ENCODE peak calls at places on chromosomes 1 and 21, in ten cellular contexts. One of them, this sample, is unnamed.

GRCh38 chr21:41932576-41933258 is 21.1 kb downstream of the C2CD2 start:
- DNase-seq in SK-MEL-5: no peak
- DNase-seq in activated CD8-positive, alpha-beta memory T cell treated with anti-CD3 and anti-CD28 coated beads, Interleukin-2, amount 50 U/mL, for 48 hours: no peak
- DNase-seq in erythroblast: peak
- DNase-seq in A172: peak
- DNase-seq in activated naive CD4-positive, alpha-beta T cell treated with anti-CD3 and anti-CD28 coated beads, Interleukin-2, amount 10 ng/mL, durations not matched to agents 7 days and 5 days: no peak
- DNase-seq in skeletal muscle cell: no peak
- DNase-seq in 8988T: no peak
- DNase-seq in HuH-7.5: no peak
- DNase-seq in GM19239: no peak
- DNase-seq in this sample: no peak

GRCh38 chr1:7454895-7455784 is 316.0 kb upstream of the VAMP3 start:
- DNase-seq in skeletal muscle cell: no peak
- DNase-seq in SK-MEL-5: no peak
- DNase-seq in 8988T: no peak
- DNase-seq in activated naive CD4-positive, alpha-beta T cell treated with anti-CD3 and anti-CD28 coated beads, Interleukin-2, amount 10 ng/mL, durations not matched to agents 7 days and 5 days: no peak
- DNase-seq in erythroblast: no peak
- DNase-seq in HuH-7.5: no peak
- DNase-seq in activated CD8-positive, alpha-beta memory T cell treated with anti-CD3 and anti-CD28 coated beads, Interleukin-2, amount 50 U/mL, for 48 hours: no peak
- DNase-seq in GM19239: no peak
- DNase-seq in A172: no peak
- DNase-seq in this sample: no peak

GRCh38 chr21:38699048-38699447 is 106.7 kb upstream of the ETS2 start:
- DNase-seq in A172: no peak
- DNase-seq in skeletal muscle cell: no peak
- DNase-seq in HuH-7.5: peak
- DNase-seq in erythroblast: no peak
- DNase-seq in GM19239: no peak
- DNase-seq in 8988T: no peak
- DNase-seq in SK-MEL-5: peak
- DNase-seq in activated naive CD4-positive, alpha-beta T cell treated with anti-CD3 and anti-CD28 coated beads, Interleukin-2, amount 10 ng/mL, durations not matched to agents 7 days and 5 days: no peak
- DNase-seq in activated CD8-positive, alpha-beta memory T cell treated with anti-CD3 and anti-CD28 coated beads, Interleukin-2, amount 50 U/mL, for 48 hours: no peak
- DNase-seq in this sample: no peak

GRCh38 chr1:15799004-15799867 is 8.2 kb downstream of the UQCRHL start:
- DNase-seq in HuH-7.5: no peak
- DNase-seq in GM19239: no peak
- DNase-seq in activated CD8-positive, alpha-beta memory T cell treated with anti-CD3 and anti-CD28 coated beads, Interleukin-2, amount 50 U/mL, for 48 hours: no peak
- DNase-seq in erythroblast: no peak
- DNase-seq in skeletal muscle cell: peak
- DNase-seq in 8988T: peak
- DNase-seq in activated naive CD4-positive, alpha-beta T cell treated with anti-CD3 and anti-CD28 coated beads, Interleukin-2, amount 10 ng/mL, durations not matched to agents 7 days and 5 days: no peak
- DNase-seq in SK-MEL-5: peak
- DNase-seq in A172: peak
- DNase-seq in this sample: no peak

GRCh38 chr1:156291226-156292061 is 4.0 kb downstream of the GLMP start:
- DNase-seq in 8988T: peak
- DNase-seq in skeletal muscle cell: peak
- DNase-seq in HuH-7.5: peak
- DNase-seq in erythroblast: peak
- DNase-seq in A172: no peak
- DNase-seq in activated naive CD4-positive, alpha-beta T cell treated with anti-CD3 and anti-CD28 coated beads, Interleukin-2, amount 10 ng/mL, durations not matched to agents 7 days and 5 days: no peak
- DNase-seq in SK-MEL-5: peak
- DNase-seq in activated CD8-positive, alpha-beta memory T cell treated with anti-CD3 and anti-CD28 coated beads, Interleukin-2, amount 50 U/mL, for 48 hours: no peak
- DNase-seq in GM19239: peak
- DNase-seq in this sample: peak

GRCh38 chr1:174996474-174996873 is 3.3 kb upstream of the CACYBP start:
- DNase-seq in activated CD8-positive, alpha-beta memory T cell treated with anti-CD3 and anti-CD28 coated beads, Interleukin-2, amount 50 U/mL, for 48 hours: no peak
- DNase-seq in skeletal muscle cell: no peak
- DNase-seq in A172: peak
- DNase-seq in HuH-7.5: no peak
- DNase-seq in erythroblast: peak
- DNase-seq in activated naive CD4-positive, alpha-beta T cell treated with anti-CD3 and anti-CD28 coated beads, Interleukin-2, amount 10 ng/mL, durations not matched to agents 7 days and 5 days: no peak
- DNase-seq in GM19239: no peak
- DNase-seq in SK-MEL-5: peak
- DNase-seq in 8988T: no peak
- DNase-seq in this sample: no peak

GRCh38 chr1:169844941-169845608 is 48.6 kb downstream of the SCYL3 start:
- DNase-seq in SK-MEL-5: no peak
- DNase-seq in A172: no peak
- DNase-seq in GM19239: no peak
- DNase-seq in 8988T: no peak
- DNase-seq in activated CD8-positive, alpha-beta memory T cell treated with anti-CD3 and anti-CD28 coated beads, Interleukin-2, amount 50 U/mL, for 48 hours: no peak
- DNase-seq in skeletal muscle cell: no peak
- DNase-seq in activated naive CD4-positive, alpha-beta T cell treated with anti-CD3 and anti-CD28 coated beads, Interleukin-2, amount 10 ng/mL, durations not matched to agents 7 days and 5 days: no peak
- DNase-seq in HuH-7.5: no peak
- DNase-seq in erythroblast: no peak
- DNase-seq in this sample: no peak

GRCh38 chr21:46168238-46168637 is 12.9 kb upstream of the FTCD start:
- DNase-seq in activated CD8-positive, alpha-beta memory T cell treated with anti-CD3 and anti-CD28 coated beads, Interleukin-2, amount 50 U/mL, for 48 hours: peak
- DNase-seq in SK-MEL-5: no peak
- DNase-seq in GM19239: no peak
- DNase-seq in HuH-7.5: no peak
- DNase-seq in A172: no peak
- DNase-seq in erythroblast: no peak
- DNase-seq in activated naive CD4-positive, alpha-beta T cell treated with anti-CD3 and anti-CD28 coated beads, Interleukin-2, amount 10 ng/mL, durations not matched to agents 7 days and 5 days: no peak
- DNase-seq in 8988T: no peak
- DNase-seq in skeletal muscle cell: no peak
- DNase-seq in this sample: no peak

GRCh38 chr1:17027900-17028299 is 16.2 kb upstream of the ATP13A2 start:
- DNase-seq in A172: no peak
- DNase-seq in 8988T: no peak
- DNase-seq in GM19239: no peak
- DNase-seq in erythroblast: no peak
- DNase-seq in activated CD8-positive, alpha-beta memory T cell treated with anti-CD3 and anti-CD28 coated beads, Interleukin-2, amount 50 U/mL, for 48 hours: no peak
- DNase-seq in SK-MEL-5: no peak
- DNase-seq in HuH-7.5: no peak
- DNase-seq in skeletal muscle cell: no peak
- DNase-seq in activated naive CD4-positive, alpha-beta T cell treated with anti-CD3 and anti-CD28 coated beads, Interleukin-2, amount 10 ng/mL, durations not matched to agents 7 days and 5 days: no peak
- DNase-seq in this sample: no peak

GRCh38 chr21:42038826-42039425 is 28.8 kb upstream of the ZBTB21 start:
- DNase-seq in A172: no peak
- DNase-seq in activated CD8-positive, alpha-beta memory T cell treated with anti-CD3 and anti-CD28 coated beads, Interleukin-2, amount 50 U/mL, for 48 hours: no peak
- DNase-seq in GM19239: no peak
- DNase-seq in HuH-7.5: no peak
- DNase-seq in 8988T: no peak
- DNase-seq in SK-MEL-5: no peak
- DNase-seq in activated naive CD4-positive, alpha-beta T cell treated with anti-CD3 and anti-CD28 coated beads, Interleukin-2, amount 10 ng/mL, durations not matched to agents 7 days and 5 days: no peak
- DNase-seq in skeletal muscle cell: no peak
- DNase-seq in erythroblast: no peak
- DNase-seq in this sample: no peak

GRCh38 chr21:40531016-40531415 is 315.9 kb downstream of the DSCAM start:
- DNase-seq in A172: no peak
- DNase-seq in 8988T: no peak
- DNase-seq in HuH-7.5: no peak
- DNase-seq in skeletal muscle cell: no peak
- DNase-seq in activated naive CD4-positive, alpha-beta T cell treated with anti-CD3 and anti-CD28 coated beads, Interleukin-2, amount 10 ng/mL, durations not matched to agents 7 days and 5 days: no peak
- DNase-seq in GM19239: no peak
- DNase-seq in erythroblast: no peak
- DNase-seq in SK-MEL-5: no peak
- DNase-seq in activated CD8-positive, alpha-beta memory T cell treated with anti-CD3 and anti-CD28 coated beads, Interleukin-2, amount 50 U/mL, for 48 hours: no peak
- DNase-seq in this sample: no peak

GRCh38 chr1:218666263-218666662 is 321.1 kb downstream of the TGFB2 start:
- DNase-seq in 8988T: no peak
- DNase-seq in erythroblast: no peak
- DNase-seq in A172: no peak
- DNase-seq in GM19239: no peak
- DNase-seq in skeletal muscle cell: no peak
- DNase-seq in activated naive CD4-positive, alpha-beta T cell treated with anti-CD3 and anti-CD28 coated beads, Interleukin-2, amount 10 ng/mL, durations not matched to agents 7 days and 5 days: no peak
- DNase-seq in SK-MEL-5: no peak
- DNase-seq in HuH-7.5: no peak
- DNase-seq in activated CD8-positive, alpha-beta memory T cell treated with anti-CD3 and anti-CD28 coated beads, Interleukin-2, amount 50 U/mL, for 48 hours: no peak
- DNase-seq in this sample: no peak

GRCh38 chr1:191134796-191135195 is 657.1 kb upstream of the BRINP3 start:
- DNase-seq in A172: peak
- DNase-seq in HuH-7.5: no peak
- DNase-seq in erythroblast: no peak
- DNase-seq in activated naive CD4-positive, alpha-beta T cell treated with anti-CD3 and anti-CD28 coated beads, Interleukin-2, amount 10 ng/mL, durations not matched to agents 7 days and 5 days: no peak
- DNase-seq in GM19239: no peak
- DNase-seq in SK-MEL-5: no peak
- DNase-seq in 8988T: no peak
- DNase-seq in activated CD8-positive, alpha-beta memory T cell treated with anti-CD3 and anti-CD28 coated beads, Interleukin-2, amount 50 U/mL, for 48 hours: no peak
- DNase-seq in skeletal muscle cell: no peak
- DNase-seq in this sample: no peak

GRCh38 chr1:180213401-180214177 is 16.5 kb upstream of the LHX4 start:
- DNase-seq in activated CD8-positive, alpha-beta memory T cell treated with anti-CD3 and anti-CD28 coated beads, Interleukin-2, amount 50 U/mL, for 48 hours: peak
- DNase-seq in skeletal muscle cell: no peak
- DNase-seq in activated naive CD4-positive, alpha-beta T cell treated with anti-CD3 and anti-CD28 coated beads, Interleukin-2, amount 10 ng/mL, durations not matched to agents 7 days and 5 days: peak
- DNase-seq in A172: peak
- DNase-seq in GM19239: peak
- DNase-seq in SK-MEL-5: no peak
- DNase-seq in HuH-7.5: peak
- DNase-seq in 8988T: peak
- DNase-seq in erythroblast: no peak
- DNase-seq in this sample: no peak

GRCh38 chr1:67149179-67149770 is 14.5 kb upstream of the C1orf141 start:
- DNase-seq in SK-MEL-5: peak
- DNase-seq in activated CD8-positive, alpha-beta memory T cell treated with anti-CD3 and anti-CD28 coated beads, Interleukin-2, amount 50 U/mL, for 48 hours: peak
- DNase-seq in skeletal muscle cell: peak
- DNase-seq in 8988T: no peak
- DNase-seq in erythroblast: peak
- DNase-seq in activated naive CD4-positive, alpha-beta T cell treated with anti-CD3 and anti-CD28 coated beads, Interleukin-2, amount 10 ng/mL, durations not matched to agents 7 days and 5 days: peak
- DNase-seq in A172: peak
- DNase-seq in GM19239: peak
- DNase-seq in HuH-7.5: peak
- DNase-seq in this sample: peak

GRCh38 chr1:78892251-78892650 is 114.3 kb downstream of the ADGRL4 start:
- DNase-seq in SK-MEL-5: no peak
- DNase-seq in 8988T: no peak
- DNase-seq in HuH-7.5: no peak
- DNase-seq in skeletal muscle cell: no peak
- DNase-seq in GM19239: no peak
- DNase-seq in activated naive CD4-positive, alpha-beta T cell treated with anti-CD3 and anti-CD28 coated beads, Interleukin-2, amount 10 ng/mL, durations not matched to agents 7 days and 5 days: no peak
- DNase-seq in erythroblast: no peak
- DNase-seq in A172: no peak
- DNase-seq in activated CD8-positive, alpha-beta memory T cell treated with anti-CD3 and anti-CD28 coated beads, Interleukin-2, amount 50 U/mL, for 48 hours: no peak
- DNase-seq in this sample: no peak

GRCh38 chr1:246428542-246429308 is 78.4 kb downstream of the SMYD3 start:
- DNase-seq in activated CD8-positive, alpha-beta memory T cell treated with anti-CD3 and anti-CD28 coated beads, Interleukin-2, amount 50 U/mL, for 48 hours: peak
- DNase-seq in 8988T: no peak
- DNase-seq in HuH-7.5: no peak
- DNase-seq in erythroblast: peak
- DNase-seq in activated naive CD4-positive, alpha-beta T cell treated with anti-CD3 and anti-CD28 coated beads, Interleukin-2, amount 10 ng/mL, durations not matched to agents 7 days and 5 days: no peak
- DNase-seq in GM19239: no peak
- DNase-seq in skeletal muscle cell: peak
- DNase-seq in A172: peak
- DNase-seq in SK-MEL-5: peak
- DNase-seq in this sample: no peak

GRCh38 chr1:62725981-62726588 is 37.9 kb upstream of the DOCK7 start:
- DNase-seq in erythroblast: peak
- DNase-seq in SK-MEL-5: peak
- DNase-seq in 8988T: no peak
- DNase-seq in activated naive CD4-positive, alpha-beta T cell treated with anti-CD3 and anti-CD28 coated beads, Interleukin-2, amount 10 ng/mL, durations not matched to agents 7 days and 5 days: no peak
- DNase-seq in skeletal muscle cell: no peak
- DNase-seq in A172: no peak
- DNase-seq in GM19239: no peak
- DNase-seq in activated CD8-positive, alpha-beta memory T cell treated with anti-CD3 and anti-CD28 coated beads, Interleukin-2, amount 50 U/mL, for 48 hours: no peak
- DNase-seq in HuH-7.5: no peak
- DNase-seq in this sample: no peak

GRCh38 chr1:38657873-38658272 is 201.7 kb downstream of the RRAGC start:
- DNase-seq in SK-MEL-5: no peak
- DNase-seq in GM19239: no peak
- DNase-seq in 8988T: no peak
- DNase-seq in activated naive CD4-positive, alpha-beta T cell treated with anti-CD3 and anti-CD28 coated beads, Interleukin-2, amount 10 ng/mL, durations not matched to agents 7 days and 5 days: no peak
- DNase-seq in activated CD8-positive, alpha-beta memory T cell treated with anti-CD3 and anti-CD28 coated beads, Interleukin-2, amount 50 U/mL, for 48 hours: no peak
- DNase-seq in HuH-7.5: no peak
- DNase-seq in erythroblast: no peak
- DNase-seq in A172: no peak
- DNase-seq in skeletal muscle cell: no peak
- DNase-seq in this sample: no peak

GRCh38 chr21:37322084-37322483 is 44.5 kb upstream of the DYRK1A start:
- DNase-seq in skeletal muscle cell: no peak
- DNase-seq in activated naive CD4-positive, alpha-beta T cell treated with anti-CD3 and anti-CD28 coated beads, Interleukin-2, amount 10 ng/mL, durations not matched to agents 7 days and 5 days: no peak
- DNase-seq in 8988T: no peak
- DNase-seq in activated CD8-positive, alpha-beta memory T cell treated with anti-CD3 and anti-CD28 coated beads, Interleukin-2, amount 50 U/mL, for 48 hours: no peak
- DNase-seq in A172: no peak
- DNase-seq in GM19239: no peak
- DNase-seq in erythroblast: no peak
- DNase-seq in HuH-7.5: no peak
- DNase-seq in SK-MEL-5: no peak
- DNase-seq in this sample: no peak

GRCh38 chr1:165592945-165593823 is 37.9 kb upstream of the MGST3 start:
- DNase-seq in activated naive CD4-positive, alpha-beta T cell treated with anti-CD3 and anti-CD28 coated beads, Interleukin-2, amount 10 ng/mL, durations not matched to agents 7 days and 5 days: peak
- DNase-seq in activated CD8-positive, alpha-beta memory T cell treated with anti-CD3 and anti-CD28 coated beads, Interleukin-2, amount 50 U/mL, for 48 hours: peak
- DNase-seq in SK-MEL-5: peak
- DNase-seq in A172: peak
- DNase-seq in erythroblast: peak
- DNase-seq in skeletal muscle cell: peak
- DNase-seq in HuH-7.5: peak
- DNase-seq in GM19239: peak
- DNase-seq in 8988T: no peak
- DNase-seq in this sample: peak

GRCh38 chr1:169899519-169900217 is 6.0 kb upstream of the SCYL3 start:
- DNase-seq in activated CD8-positive, alpha-beta memory T cell treated with anti-CD3 and anti-CD28 coated beads, Interleukin-2, amount 50 U/mL, for 48 hours: no peak
- DNase-seq in skeletal muscle cell: no peak
- DNase-seq in 8988T: no peak
- DNase-seq in HuH-7.5: no peak
- DNase-seq in A172: no peak
- DNase-seq in erythroblast: no peak
- DNase-seq in SK-MEL-5: no peak
- DNase-seq in GM19239: no peak
- DNase-seq in activated naive CD4-positive, alpha-beta T cell treated with anti-CD3 and anti-CD28 coated beads, Interleukin-2, amount 10 ng/mL, durations not matched to agents 7 days and 5 days: no peak
- DNase-seq in this sample: no peak

GRCh38 chr1:100423832-100424337 is 71.6 kb downstream of the CDC14A start:
- DNase-seq in erythroblast: no peak
- DNase-seq in A172: no peak
- DNase-seq in skeletal muscle cell: no peak
- DNase-seq in 8988T: no peak
- DNase-seq in HuH-7.5: no peak
- DNase-seq in GM19239: no peak
- DNase-seq in activated naive CD4-positive, alpha-beta T cell treated with anti-CD3 and anti-CD28 coated beads, Interleukin-2, amount 10 ng/mL, durations not matched to agents 7 days and 5 days: no peak
- DNase-seq in activated CD8-positive, alpha-beta memory T cell treated with anti-CD3 and anti-CD28 coated beads, Interleukin-2, amount 50 U/mL, for 48 hours: no peak
- DNase-seq in SK-MEL-5: no peak
- DNase-seq in this sample: no peak

GRCh38 chr21:31554511-31555022 is 104.9 kb upstream of the SOD1 start:
- DNase-seq in HuH-7.5: no peak
- DNase-seq in A172: peak
- DNase-seq in erythroblast: no peak
- DNase-seq in skeletal muscle cell: no peak
- DNase-seq in activated naive CD4-positive, alpha-beta T cell treated with anti-CD3 and anti-CD28 coated beads, Interleukin-2, amount 10 ng/mL, durations not matched to agents 7 days and 5 days: peak
- DNase-seq in 8988T: no peak
- DNase-seq in GM19239: no peak
- DNase-seq in SK-MEL-5: peak
- DNase-seq in activated CD8-positive, alpha-beta memory T cell treated with anti-CD3 and anti-CD28 coated beads, Interleukin-2, amount 50 U/mL, for 48 hours: peak
- DNase-seq in this sample: no peak

GRCh38 chr1:221246067-221246466 is 366.8 kb downstream of the HLX start:
- DNase-seq in activated naive CD4-positive, alpha-beta T cell treated with anti-CD3 and anti-CD28 coated beads, Interleukin-2, amount 10 ng/mL, durations not matched to agents 7 days and 5 days: no peak
- DNase-seq in skeletal muscle cell: no peak
- DNase-seq in erythroblast: no peak
- DNase-seq in A172: no peak
- DNase-seq in activated CD8-positive, alpha-beta memory T cell treated with anti-CD3 and anti-CD28 coated beads, Interleukin-2, amount 50 U/mL, for 48 hours: no peak
- DNase-seq in GM19239: no peak
- DNase-seq in 8988T: no peak
- DNase-seq in HuH-7.5: no peak
- DNase-seq in SK-MEL-5: no peak
- DNase-seq in this sample: no peak

GRCh38 chr1:22171951-22172715 is 29.2 kb upstream of the WNT4 start:
- DNase-seq in A172: no peak
- DNase-seq in activated naive CD4-positive, alpha-beta T cell treated with anti-CD3 and anti-CD28 coated beads, Interleukin-2, amount 10 ng/mL, durations not matched to agents 7 days and 5 days: no peak
- DNase-seq in GM19239: no peak
- DNase-seq in skeletal muscle cell: no peak
- DNase-seq in SK-MEL-5: no peak
- DNase-seq in activated CD8-positive, alpha-beta memory T cell treated with anti-CD3 and anti-CD28 coated beads, Interleukin-2, amount 50 U/mL, for 48 hours: no peak
- DNase-seq in HuH-7.5: no peak
- DNase-seq in erythroblast: no peak
- DNase-seq in 8988T: no peak
- DNase-seq in this sample: no peak

GRCh38 chr1:118158918-118159317 is 26.1 kb downstream of the SPAG17 start:
- DNase-seq in activated CD8-positive, alpha-beta memory T cell treated with anti-CD3 and anti-CD28 coated beads, Interleukin-2, amount 50 U/mL, for 48 hours: no peak
- DNase-seq in activated naive CD4-positive, alpha-beta T cell treated with anti-CD3 and anti-CD28 coated beads, Interleukin-2, amount 10 ng/mL, durations not matched to agents 7 days and 5 days: no peak
- DNase-seq in HuH-7.5: no peak
- DNase-seq in A172: peak
- DNase-seq in GM19239: no peak
- DNase-seq in SK-MEL-5: no peak
- DNase-seq in skeletal muscle cell: peak
- DNase-seq in 8988T: no peak
- DNase-seq in erythroblast: no peak
- DNase-seq in this sample: no peak

GRCh38 chr1:181113061-181113695 is 24.7 kb downstream of the IER5 start:
- DNase-seq in 8988T: peak
- DNase-seq in HuH-7.5: no peak
- DNase-seq in activated naive CD4-positive, alpha-beta T cell treated with anti-CD3 and anti-CD28 coated beads, Interleukin-2, amount 10 ng/mL, durations not matched to agents 7 days and 5 days: no peak
- DNase-seq in SK-MEL-5: no peak
- DNase-seq in erythroblast: peak
- DNase-seq in skeletal muscle cell: no peak
- DNase-seq in A172: peak
- DNase-seq in GM19239: no peak
- DNase-seq in activated CD8-positive, alpha-beta memory T cell treated with anti-CD3 and anti-CD28 coated beads, Interleukin-2, amount 50 U/mL, for 48 hours: no peak
- DNase-seq in this sample: no peak

This sample was measured in nucleus accumbens.